ENCODE peak calls at places on chromosomes 12 and 14, in eight cellular contexts. One of them, this sample, is unnamed.

GRCh38 chr14:100577986-100578431 is 9.2 kb downstream of the BEGAIN start:
- DNase-seq in adrenal gland: no peak
- DNase-seq in H54: no peak
- DNase-seq in body of pancreas: no peak
- DNase-seq in transverse colon: no peak
- DNase-seq in HCT116: no peak
- DNase-seq in Peyer's patch: no peak
- DNase-seq in A549: no peak
- DNase-seq in this sample: no peak

GRCh38 chr12:124557518-124558223 is 9.7 kb downstream of the NCOR2 start:
- DNase-seq in adrenal gland: no peak
- DNase-seq in H54: no peak
- DNase-seq in body of pancreas: no peak
- DNase-seq in transverse colon: no peak
- DNase-seq in HCT116: no peak
- DNase-seq in Peyer's patch: no peak
- DNase-seq in A549: no peak
- DNase-seq in this sample: no peak

GRCh38 chr12:68899251-68899771 is 33.7 kb downstream of the CPM start:
- DNase-seq in adrenal gland: peak
- DNase-seq in H54: no peak
- DNase-seq in body of pancreas: peak
- DNase-seq in transverse colon: peak
- DNase-seq in HCT116: peak
- DNase-seq in Peyer's patch: no peak
- DNase-seq in A549: peak
- DNase-seq in this sample: no peak

GRCh38 chr12:3366451-3367155 is 124.4 kb upstream of the PRMT8 start:
- DNase-seq in adrenal gland: no peak
- DNase-seq in H54: no peak
- DNase-seq in body of pancreas: peak
- DNase-seq in transverse colon: no peak
- DNase-seq in HCT116: no peak
- DNase-seq in Peyer's patch: no peak
- DNase-seq in A549: no peak
- DNase-seq in this sample: no peak

GRCh38 chr12:7241404-7242005 is 52.0 kb downstream of the PEX5 start:
- DNase-seq in adrenal gland: no peak
- DNase-seq in H54: no peak
- DNase-seq in body of pancreas: no peak
- DNase-seq in transverse colon: no peak
- DNase-seq in HCT116: no peak
- DNase-seq in Peyer's patch: no peak
- DNase-seq in A549: no peak
- DNase-seq in this sample: peak

GRCh38 chr12:126418357-126418756 is 1353.1 kb downstream of the AACS start:
- DNase-seq in adrenal gland: no peak
- DNase-seq in H54: no peak
- DNase-seq in body of pancreas: no peak
- DNase-seq in transverse colon: no peak
- DNase-seq in HCT116: no peak
- DNase-seq in Peyer's patch: no peak
- DNase-seq in A549: no peak
- DNase-seq in this sample: no peak

GRCh38 chr12:120324841-120325417 is 2.6 kb downstream of the PLA2G1B start:
- DNase-seq in adrenal gland: no peak
- DNase-seq in H54: no peak
- DNase-seq in body of pancreas: peak
- DNase-seq in transverse colon: no peak
- DNase-seq in HCT116: no peak
- DNase-seq in Peyer's patch: no peak
- DNase-seq in A549: no peak
- DNase-seq in this sample: no peak

GRCh38 chr12:119334459-119335170 is at the start of gene CCDC60:
- DNase-seq in adrenal gland: no peak
- DNase-seq in H54: no peak
- DNase-seq in body of pancreas: peak
- DNase-seq in transverse colon: peak
- DNase-seq in HCT116: no peak
- DNase-seq in Peyer's patch: no peak
- DNase-seq in A549: no peak
- DNase-seq in this sample: peak

GRCh38 chr14:37602605-37603453 is 7.4 kb downstream of the TTC6 start:
- DNase-seq in adrenal gland: no peak
- DNase-seq in H54: no peak
- DNase-seq in body of pancreas: no peak
- DNase-seq in transverse colon: no peak
- DNase-seq in HCT116: no peak
- DNase-seq in Peyer's patch: no peak
- DNase-seq in A549: no peak
- DNase-seq in this sample: no peak

GRCh38 chr14:34502826-34503225 is 36.7 kb downstream of the EAPP start:
- DNase-seq in adrenal gland: no peak
- DNase-seq in H54: no peak
- DNase-seq in body of pancreas: no peak
- DNase-seq in transverse colon: no peak
- DNase-seq in HCT116: no peak
- DNase-seq in Peyer's patch: no peak
- DNase-seq in A549: no peak
- DNase-seq in this sample: no peak

GRCh38 chr12:118359541-118359915 is 13.2 kb downstream of the TAOK3 start:
- DNase-seq in adrenal gland: no peak
- DNase-seq in H54: no peak
- DNase-seq in body of pancreas: no peak
- DNase-seq in transverse colon: peak
- DNase-seq in HCT116: no peak
- DNase-seq in Peyer's patch: peak
- DNase-seq in A549: no peak
- DNase-seq in this sample: peak

GRCh38 chr14:53444677-53445312 is 291.7 kb upstream of the DDHD1 start:
- DNase-seq in adrenal gland: no peak
- DNase-seq in H54: no peak
- DNase-seq in body of pancreas: no peak
- DNase-seq in transverse colon: no peak
- DNase-seq in HCT116: no peak
- DNase-seq in Peyer's patch: no peak
- DNase-seq in A549: no peak
- DNase-seq in this sample: no peak

GRCh38 chr14:26104686-26105085 is 493.1 kb downstream of the NOVA1 start:
- DNase-seq in adrenal gland: no peak
- DNase-seq in H54: no peak
- DNase-seq in body of pancreas: no peak
- DNase-seq in transverse colon: no peak
- DNase-seq in HCT116: no peak
- DNase-seq in Peyer's patch: no peak
- DNase-seq in A549: no peak
- DNase-seq in this sample: no peak

GRCh38 chr12:56840922-56841321 is 77.8 kb downstream of the HSD17B6 start:
- DNase-seq in adrenal gland: peak
- DNase-seq in H54: no peak
- DNase-seq in body of pancreas: no peak
- DNase-seq in transverse colon: peak
- DNase-seq in HCT116: no peak
- DNase-seq in Peyer's patch: no peak
- DNase-seq in A549: no peak
- DNase-seq in this sample: no peak

GRCh38 chr14:72883963-72884362 is 9.9 kb downstream of the DPF3 start:
- DNase-seq in adrenal gland: no peak
- DNase-seq in H54: no peak
- DNase-seq in body of pancreas: no peak
- DNase-seq in transverse colon: no peak
- DNase-seq in HCT116: no peak
- DNase-seq in Peyer's patch: no peak
- DNase-seq in A549: no peak
- DNase-seq in this sample: peak

GRCh38 chr12:51874013-51874412 is 13.9 kb upstream of the ANKRD33 start:
- DNase-seq in adrenal gland: no peak
- DNase-seq in H54: no peak
- DNase-seq in body of pancreas: no peak
- DNase-seq in transverse colon: no peak
- DNase-seq in HCT116: no peak
- DNase-seq in Peyer's patch: no peak
- DNase-seq in A549: no peak
- DNase-seq in this sample: no peak

GRCh38 chr12:115752151-115752550 is 525.3 kb downstream of the MED13L start:
- DNase-seq in adrenal gland: no peak
- DNase-seq in H54: no peak
- DNase-seq in body of pancreas: no peak
- DNase-seq in transverse colon: no peak
- DNase-seq in HCT116: no peak
- DNase-seq in Peyer's patch: no peak
- DNase-seq in A549: no peak
- DNase-seq in this sample: no peak

DNA sequence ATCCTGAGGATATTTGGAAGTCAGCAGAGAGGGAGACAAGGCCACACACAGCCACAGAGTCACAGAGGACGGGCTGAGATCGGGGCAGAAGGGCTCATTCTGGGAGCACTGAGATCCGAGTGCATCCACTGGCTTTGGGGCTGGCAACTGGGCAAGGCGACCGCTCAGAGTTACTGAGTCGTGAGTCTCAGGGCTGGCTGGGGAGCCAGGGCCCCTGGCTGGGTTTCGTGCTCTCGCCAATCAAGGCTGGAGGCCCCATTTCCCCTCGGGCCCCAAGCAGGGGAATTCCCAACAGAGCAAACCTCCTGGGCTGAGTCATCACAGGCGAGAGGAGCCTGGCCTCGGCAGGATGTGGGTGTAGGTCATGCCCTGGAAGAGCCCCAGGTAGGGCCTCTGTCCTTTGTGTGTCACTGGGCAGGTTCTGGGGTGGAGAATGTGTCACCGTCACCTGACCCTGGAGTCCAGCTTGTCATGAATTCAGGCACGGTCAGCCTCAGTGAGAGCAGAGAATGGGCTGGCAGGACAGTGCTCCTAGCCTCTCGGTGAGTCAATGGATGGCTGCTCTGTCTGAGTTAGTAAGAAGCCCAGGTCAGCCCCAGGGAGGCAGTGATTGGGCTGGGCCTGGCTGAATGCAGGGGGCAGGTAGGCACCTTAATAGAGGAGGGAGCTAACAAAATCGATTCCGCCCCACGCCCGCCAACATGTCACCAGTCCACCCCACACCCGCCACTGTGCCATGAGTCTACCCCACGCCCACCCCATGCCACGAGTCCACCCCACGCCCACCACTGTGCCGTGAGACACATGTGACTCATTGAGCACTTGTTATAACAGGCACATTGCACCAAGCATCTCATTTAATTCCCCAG is 16.9 kb downstream of the ASB2 start:
- DNase-seq in adrenal gland: peak
- DNase-seq in H54: peak
- DNase-seq in body of pancreas: peak
- DNase-seq in transverse colon: peak
- DNase-seq in HCT116: peak
- DNase-seq in Peyer's patch: peak
- DNase-seq in A549: peak
- DNase-seq in this sample: peak
- TF ChIP-seq POLR2A in adrenal gland: no peak
- TF ChIP-seq POLR2A in H54: no peak
- TF ChIP-seq POLR2A in body of pancreas: no peak
- TF ChIP-seq POLR2A in transverse colon: no peak
- TF ChIP-seq POLR2A in HCT116: no peak
- TF ChIP-seq POLR2A in Peyer's patch: no peak
- TF ChIP-seq POLR2A in A549: no peak
- TF ChIP-seq POLR2A in this sample: no peak

DNA sequence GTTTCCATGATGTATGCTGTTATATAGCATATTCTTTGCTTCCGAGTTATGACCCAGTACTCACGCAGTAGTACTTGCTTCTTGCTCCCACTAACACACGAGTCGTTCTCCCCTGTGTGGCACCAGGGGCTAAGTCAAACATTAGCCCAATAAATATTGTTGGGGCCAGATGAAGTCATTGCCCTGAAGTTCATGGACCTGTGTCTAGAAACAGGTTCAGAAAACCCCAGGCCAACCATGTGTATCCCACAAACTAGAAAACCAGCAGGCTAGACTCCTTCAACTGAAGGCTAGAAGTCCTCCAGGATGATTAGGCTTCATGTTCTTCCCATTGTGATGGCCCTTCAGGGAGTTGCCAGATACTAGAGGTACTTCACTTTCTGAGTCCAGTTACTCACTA is 198.2 kb upstream of the RBM19 start:
- DNase-seq in adrenal gland: no peak
- DNase-seq in H54: no peak
- DNase-seq in body of pancreas: no peak
- DNase-seq in transverse colon: no peak
- DNase-seq in HCT116: no peak
- DNase-seq in Peyer's patch: no peak
- DNase-seq in A549: no peak
- DNase-seq in this sample: no peak
- TF ChIP-seq POLR2A in adrenal gland: no peak
- TF ChIP-seq POLR2A in H54: no peak
- TF ChIP-seq POLR2A in body of pancreas: no peak
- TF ChIP-seq POLR2A in transverse colon: no peak
- TF ChIP-seq POLR2A in HCT116: no peak
- TF ChIP-seq POLR2A in Peyer's patch: no peak
- TF ChIP-seq POLR2A in A549: no peak
- TF ChIP-seq POLR2A in this sample: no peak

DNA sequence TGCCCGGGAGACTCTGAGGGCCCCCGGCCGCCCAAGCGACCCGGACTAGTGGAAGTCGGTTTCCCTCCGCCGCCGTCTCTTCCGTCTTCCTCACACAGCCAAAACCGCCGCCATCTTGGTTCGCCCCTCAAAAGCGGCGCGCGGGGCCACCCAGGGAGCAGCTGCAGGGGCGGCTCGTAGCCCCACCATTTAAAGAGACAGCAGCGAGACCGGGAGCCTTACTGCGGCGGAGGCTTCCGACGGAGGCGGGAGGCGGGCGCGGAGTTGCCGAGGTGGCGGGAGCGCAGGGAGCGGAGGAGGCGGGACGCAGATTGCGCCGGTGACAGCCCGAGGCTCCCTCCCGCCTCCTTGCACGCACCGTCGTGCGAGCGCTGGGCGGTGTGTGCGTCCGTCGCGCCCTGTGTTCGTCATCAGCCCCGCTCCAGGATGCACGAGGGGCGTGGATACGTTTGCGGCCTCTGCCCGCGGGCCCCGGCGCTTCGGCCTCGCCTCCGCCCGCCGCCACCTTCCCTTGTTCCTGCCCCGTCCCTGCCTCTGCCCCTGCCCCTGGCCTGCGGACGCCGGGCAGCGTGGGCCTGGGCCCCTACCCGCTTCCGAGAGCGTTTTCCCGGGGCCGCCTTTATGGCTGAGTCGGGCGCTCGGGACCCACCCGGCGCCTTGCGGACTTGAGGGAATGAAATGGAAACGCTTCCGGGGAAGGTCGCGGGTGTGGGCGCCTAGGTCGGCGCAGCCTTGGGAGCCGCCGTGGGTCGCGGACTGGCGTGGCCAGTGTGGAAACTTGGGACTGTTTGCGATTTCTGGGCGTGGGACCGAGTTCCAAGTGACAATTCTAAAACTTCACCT is at the start of gene PPP4R3A:
- DNase-seq in adrenal gland: peak
- DNase-seq in H54: peak
- DNase-seq in body of pancreas: peak
- DNase-seq in transverse colon: peak
- DNase-seq in HCT116: peak
- DNase-seq in Peyer's patch: peak
- DNase-seq in A549: peak
- DNase-seq in this sample: peak
- TF ChIP-seq POLR2A in adrenal gland: peak
- TF ChIP-seq POLR2A in H54: peak
- TF ChIP-seq POLR2A in body of pancreas: peak
- TF ChIP-seq POLR2A in transverse colon: peak
- TF ChIP-seq POLR2A in HCT116: peak
- TF ChIP-seq POLR2A in Peyer's patch: peak
- TF ChIP-seq POLR2A in A549: peak
- TF ChIP-seq POLR2A in this sample: peak

GRCh38 chr12:132585177-132585576 is 25.2 kb downstream of the LRCOL1 start:
- DNase-seq in adrenal gland: no peak
- DNase-seq in H54: no peak
- DNase-seq in body of pancreas: no peak
- DNase-seq in transverse colon: no peak
- DNase-seq in HCT116: no peak
- DNase-seq in Peyer's patch: no peak
- DNase-seq in A549: no peak
- DNase-seq in this sample: no peak
- TF ChIP-seq POLR2A in adrenal gland: no peak
- TF ChIP-seq POLR2A in H54: no peak
- TF ChIP-seq POLR2A in body of pancreas: no peak
- TF ChIP-seq POLR2A in transverse colon: no peak
- TF ChIP-seq POLR2A in HCT116: no peak
- TF ChIP-seq POLR2A in Peyer's patch: no peak
- TF ChIP-seq POLR2A in A549: no peak
- TF ChIP-seq POLR2A in this sample: no peak

This sample was measured in erythroblast.